ENCODE peak calls at places on chromosomes 12 and 14, in ten cellular contexts. A is stimulated activated CD4-positive, alpha-beta T cell treated with anti-CD3 and anti-CD28 coated beads, Interleukin-1b, Interleukin-23, amount 100 ng/mL, for 1 hour; W is renal cortical epithelial cell; C is Jurkat, Clone E6-1; Y is kidney tubule cell; Q is naive B cell; R is AG09309; L is lung; I is GM23248; M is activated CD8-positive, alpha-beta memory T cell treated with anti-CD3 and anti-CD28 coated beads for 1 hour. T is an unnamed sample.

GRCh38 chr14:93049867-93050331 is 65.8 kb downstream of the ITPK1 start:
- DNase-seq in A (no peak), W (peak), C (no peak), Y (no peak), Q (no peak), R (no peak), L (no peak), I (no peak), M (no peak), T (no peak)

GRCh38 chr12:70403827-70404226 is 37.7 kb downstream of the KCNMB4 start:
- DNase-seq in A (no peak), W (no peak), C (no peak), Y (no peak), Q (no peak), R (no peak), L (no peak), I (no peak), M (no peak), T (no peak)

GRCh38 chr12:81617915-81618314 is 141.2 kb downstream of the PPFIA2 start:
- DNase-seq in A (no peak), W (no peak), C (no peak), Y (no peak), Q (no peak), R (no peak), L (no peak), I (no peak), M (no peak), T (no peak)

GRCh38 chr12:9634177-9634803 is 26.6 kb upstream of the KLRB1 start:
- DNase-seq in A (peak), W (peak), C (peak), Y (peak), Q (peak), R (peak), L (peak), I (peak), M (peak), T (no peak)

GRCh38 chr14:104286086-104286485 is 147.7 kb downstream of the KIF26A start:
- DNase-seq in A (no peak), W (no peak), C (no peak), Y (no peak), Q (no peak), R (no peak), L (no peak), I (no peak), M (no peak), T (no peak)

GRCh38 chr14:103128631-103129300 is 5.5 kb downstream of the TNFAIP2 start:
- DNase-seq in A (no peak), W (no peak), C (no peak), Y (peak), Q (no peak), R (no peak), L (no peak), I (no peak), M (no peak), T (no peak)

GRCh38 chr12:130162771-130163460 is 652 bp downstream of the FZD10 start:
- DNase-seq in A (no peak), W (no peak), C (no peak), Y (peak), Q (no peak), R (no peak), L (no peak), I (no peak), M (no peak), T (no peak)

GRCh38 chr12:27179399-27180214 is 64.5 kb upstream of the STK38L start:
- DNase-seq in A (no peak), W (peak), C (peak), Y (peak), Q (peak), R (no peak), L (no peak), I (peak), M (no peak), T (no peak)

GRCh38 chr12:1594295-1595025 is at the start of gene FBXL14:
- DNase-seq in A (peak), W (peak), C (peak), Y (peak), Q (peak), R (no peak), L (peak), I (peak), M (peak), T (no peak)

GRCh38 chr14:56216631-56217379 is 98.6 kb downstream of the PELI2 start:
- DNase-seq in A (no peak), W (peak), C (peak), Y (no peak), Q (no peak), R (no peak), L (peak), I (peak), M (no peak), T (no peak)

GRCh38 chr12:79690156-79690605 is 583 bp downstream of the PAWR start:
- DNase-seq in A (no peak), W (no peak), C (no peak), Y (no peak), Q (no peak), R (no peak), L (no peak), I (peak), M (no peak), T (no peak)

T was measured in cortex of kidney.